ENCODE peak calls at places on chromosomes 11 and 22, in eight cellular contexts. B is IMR-90, H is H1, L is HCT116, V is adrenal gland, K is endothelial cell of umbilical vein, X is heart left ventricle, N is sigmoid colon. J is an unnamed sample.

GRCh38 chr11:69931994-69932910 is 113.0 kb upstream of the FGF3 start:
- DNase-seq in B (no peak), H (no peak), L (no peak), V (no peak), K (no peak), X (no peak), N (peak; percentile 55), J (peak; percentile 49)

GRCh38 chr11:133516845-133517244 is 15.5 kb downstream of the OPCML start:
- DNase-seq in B (no peak), H (no peak), L (no peak), V (no peak), K (no peak), X (peak; percentile 26), N (no peak), J (no peak)

GRCh38 chr11:131688056-131688693 is 317.8 kb downstream of the NTM start:
- DNase-seq in B (peak; percentile 41), H (peak; percentile 93), L (no peak), V (peak; percentile 39), K (peak; percentile 54), X (peak; percentile 44), N (no peak), J (no peak)

GRCh38 chr11:118010738-118011461 is 24.7 kb downstream of the IL10RA start:
- DNase-seq in B (no peak), H (peak; percentile 38), L (no peak), V (peak; percentile 60), K (no peak), X (peak; percentile 56), N (peak; percentile 83), J (peak; percentile 95)

GRCh38 chr22:21094911-21095772 is 49.4 kb downstream of the LRRC74B start:
- DNase-seq in B (no peak), H (peak; percentile 22), L (no peak), V (no peak), K (no peak), X (no peak), N (no peak), J (no peak)

GRCh38 chr11:28860898-28861297 is 752.7 kb downstream of the METTL15 start:
- DNase-seq in B (peak; percentile 74), H (no peak), L (peak; percentile 13), V (no peak), K (peak; percentile 77), X (no peak), N (no peak), J (no peak)

GRCh38 chr22:23542933-23543332 is 37.2 kb downstream of the IGLL1 start:
- DNase-seq in B (peak; percentile 49), H (no peak), L (no peak), V (no peak), K (peak; percentile 64), X (no peak), N (peak; percentile 39), J (no peak)

GRCh38 chr11:64367931-64368672 is 9.1 kb downstream of the RPS6KA4 start:
- DNase-seq in B (no peak), H (no peak), L (no peak), V (no peak), K (no peak), X (no peak), N (no peak), J (no peak)

GRCh38 chr11:93278976-93279375 is 51.6 kb upstream of the DEUP1 start:
- DNase-seq in B (no peak), H (no peak), L (no peak), V (no peak), K (no peak), X (no peak), N (no peak), J (no peak)
- H3K27ac ChIP-seq in B (no peak overlapping the region), H (no peak overlapping the region), L (no peak overlapping the region), V (no peak overlapping the region), K (no peak overlapping the region), X (no peak overlapping the region), N (no peak overlapping the region), J (no peak overlapping the region)

DNA sequence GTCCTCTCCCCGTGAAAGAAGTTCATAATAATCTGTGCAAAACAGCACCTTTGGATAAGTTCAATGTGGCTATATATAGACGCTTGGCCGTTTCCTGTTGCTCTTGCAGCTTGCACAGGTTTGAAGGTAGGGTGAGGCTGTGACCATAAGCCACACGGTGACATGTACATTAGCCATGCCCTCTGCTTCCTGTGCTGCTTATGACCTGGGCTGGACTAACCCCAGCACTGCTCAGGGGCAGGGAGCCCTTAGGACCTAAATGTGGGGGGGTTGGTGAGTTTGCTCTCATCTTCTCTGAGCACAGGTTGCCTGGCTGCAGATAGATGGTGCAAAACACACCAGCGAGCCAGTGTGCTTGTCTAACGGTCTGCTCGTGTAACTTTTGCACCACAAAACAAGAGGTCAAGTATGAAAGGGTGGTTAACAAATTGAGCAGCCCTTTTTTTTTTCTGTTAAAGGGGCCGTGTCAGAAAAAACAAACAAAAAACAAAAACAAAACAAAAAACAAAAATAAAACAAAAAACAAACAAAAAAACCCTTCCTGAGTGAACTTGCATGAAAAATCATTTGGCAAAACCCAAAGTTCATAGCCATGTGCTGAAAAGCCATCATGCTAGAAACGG is 37.3 kb downstream of the FLI1 start:
- DNase-seq in B (no peak), H (no peak), L (no peak), V (no peak), K (no peak), X (no peak), N (no peak), J (no peak)
- TF ChIP-seq POLR2A in B (no peak), H (no peak), L (no peak), V (no peak), K (no peak), X (no peak), N (no peak), J (no peak)

DNA sequence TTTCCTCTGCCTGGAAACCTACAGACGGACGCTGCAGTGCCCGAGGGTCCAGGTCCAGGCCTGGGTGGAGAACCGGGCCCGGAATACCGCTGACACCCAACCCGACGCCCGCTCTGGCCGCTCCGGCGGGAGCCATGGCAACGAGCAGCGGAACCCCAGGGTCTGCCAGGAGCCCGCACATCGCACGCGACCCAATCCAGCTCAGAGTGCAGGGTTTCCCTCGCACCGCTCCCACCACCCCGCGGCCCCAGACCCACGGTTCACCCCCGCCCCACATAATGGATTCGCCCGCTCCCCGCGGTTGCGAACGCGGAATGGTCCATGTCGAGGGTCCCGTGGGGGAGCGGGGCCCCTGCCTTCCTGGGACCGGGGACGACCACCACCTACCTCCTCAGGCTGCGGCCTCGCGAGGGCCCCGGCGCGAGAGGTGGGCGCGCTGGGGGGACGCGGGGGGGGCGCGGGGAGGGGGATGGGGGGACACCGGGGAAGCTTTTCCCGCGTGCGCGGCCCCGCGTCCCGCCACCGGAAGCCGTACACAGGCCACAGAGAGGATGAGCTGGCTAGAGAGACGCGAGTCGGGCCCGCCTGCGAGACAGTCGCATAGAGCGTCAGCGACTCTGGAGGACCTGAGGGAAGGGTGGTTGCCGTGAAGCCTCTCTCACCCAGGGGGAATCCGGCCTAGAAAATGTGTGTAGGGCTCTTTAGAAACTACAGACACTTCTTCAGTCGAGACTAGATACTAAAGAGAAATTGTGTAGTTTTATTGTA is at the start of gene SSRP1:
- DNase-seq in B (peak; percentile 83), H (peak; percentile 82), L (peak; percentile 72), V (peak; percentile 90), K (peak; percentile 77), X (peak; percentile 89), N (peak; percentile 95), J (peak; percentile 98)
- TF ChIP-seq CTCF in B (no peak), H (no peak), L (no peak), V (no peak), K (no peak), X (no peak), N (no peak), J (no peak)

GRCh38 chr22:19892925-19893324 is 38.3 kb upstream of the GNB1L start:
- DNase-seq in B (peak; percentile 33), H (no peak), L (no peak), V (no peak), K (no peak), X (no peak), N (no peak), J (no peak)
- H3K27ac ChIP-seq in B (peak overlapping the region; percentile 7), H (no peak overlapping the region), L (no peak overlapping the region), V (no peak overlapping the region), K (peak overlapping the region; percentile 83), X (no peak overlapping the region), N (no peak overlapping the region), J (peak overlapping the region; percentile 58)

GRCh38 chr11:67287355-67288197 is 1.5 kb upstream of the ANKRD13D start:
- DNase-seq in B (no peak), H (no peak), L (no peak), V (no peak), K (no peak), X (no peak), N (peak; percentile 59), J (peak; percentile 86)

GRCh38 chr11:67284811-67285540 is 4.1 kb upstream of the ANKRD13D start:
- DNase-seq in B (no peak), H (no peak), L (no peak), V (no peak), K (no peak), X (no peak), N (peak; percentile 66), J (peak; percentile 88)

GRCh38 chr11:67285541-67286498 is 3.3 kb upstream of the ANKRD13D start:
- DNase-seq in B (no peak), H (no peak), L (no peak), V (no peak), K (no peak), X (no peak), N (peak; percentile 67), J (peak; percentile 89)

GRCh38 chr11:67288198-67288451 is 978 bp upstream of the ANKRD13D start:
- DNase-seq in B (no peak), H (no peak), L (no peak), V (no peak), K (no peak), X (no peak), N (no peak), J (no peak)

DNA sequence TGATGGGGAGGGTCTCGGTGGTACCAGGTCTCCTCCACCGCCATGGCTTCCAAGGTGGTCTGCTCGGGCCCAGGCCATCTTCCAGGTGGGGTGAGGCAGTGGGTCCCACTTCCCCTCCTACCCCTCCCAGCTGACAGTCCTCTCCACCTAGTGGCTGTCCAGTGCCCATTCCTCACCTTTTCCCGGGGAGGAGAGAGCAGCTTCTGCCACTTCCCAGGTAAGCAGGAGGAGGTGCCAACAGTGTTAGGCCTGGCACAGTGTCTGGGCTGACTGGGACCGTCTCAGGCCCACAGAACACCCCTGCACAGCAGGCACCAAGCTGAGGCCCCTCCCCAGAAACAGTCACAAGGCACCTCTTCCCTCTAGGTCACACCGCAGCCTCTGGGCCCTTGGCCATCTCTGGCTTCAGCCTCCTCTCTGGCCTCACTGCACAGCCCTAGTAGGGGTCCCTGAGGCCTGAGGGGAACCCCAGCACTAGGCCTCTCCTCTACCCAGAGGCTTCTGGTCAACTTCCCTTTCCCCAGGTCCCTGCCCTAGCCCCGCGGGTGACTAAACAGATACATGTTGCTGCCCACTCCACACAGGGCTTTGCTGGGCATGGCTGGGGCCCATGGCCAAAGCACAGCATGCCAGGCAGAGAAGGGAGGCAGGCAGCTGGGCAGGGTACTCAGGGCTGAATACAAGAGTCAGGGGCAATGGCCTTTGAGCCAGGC is 2.3 kb upstream of the ANKRD13D start:
- DNase-seq in B (no peak), H (no peak), L (no peak), V (no peak), K (no peak), X (no peak), N (peak; percentile 74), J (peak; percentile 91)
- TF ChIP-seq POLR2A in B (no peak), H (no peak), L (no peak), V (peak; percentile 6), K (no peak), X (no peak), N (no peak), J (no peak)

DNA sequence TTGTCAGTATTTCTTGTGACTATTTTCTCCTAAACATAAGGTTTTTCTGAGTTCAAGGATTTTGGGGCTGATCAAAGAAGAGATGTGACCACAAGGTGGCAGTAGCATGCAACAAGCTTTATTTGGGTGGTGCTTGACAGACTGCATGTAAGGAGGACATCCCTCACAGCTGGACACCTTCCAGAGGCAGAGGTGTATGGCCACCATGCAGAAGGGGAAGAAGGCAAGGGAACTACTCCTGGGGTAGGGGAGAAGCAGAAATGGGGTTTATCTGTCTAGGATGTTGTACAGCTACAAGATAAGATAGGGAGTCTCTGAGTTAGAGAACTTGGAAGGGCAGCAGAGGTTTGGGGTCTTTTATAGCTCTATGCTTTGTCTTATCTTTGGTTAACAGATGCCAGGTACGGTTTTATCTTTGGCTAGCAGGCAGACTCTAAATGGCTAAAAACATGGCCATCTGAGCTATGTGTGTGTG is 5.1 kb upstream of the BIRC2 start:
- DNase-seq in B (peak; percentile 87), H (peak; percentile 75), L (peak; percentile 89), V (peak; percentile 89), K (peak; percentile 86), X (peak; percentile 75), N (peak; percentile 89), J (no peak)
- TF ChIP-seq CTCF in B (peak; percentile 85), H (peak; percentile 92), L (peak; percentile 86), V (peak; percentile 74), K (peak; percentile 74), X (peak; percentile 85), N (peak; percentile 82), J (peak; percentile 81)